ENCODE peak calls at places on chromosomes 5 and 9, in seven cellular contexts. K is IMR-90, W is mesendoderm, X is neuronal stem cell, B is H9, M is H1, H is mesenchymal stem cell. D is an unnamed sample.

GRCh38 chr5:103772248-103772647 is 209.7 kb upstream of the NUDT12 start:
- DNase-seq in H (no peak), X (no peak), B (no peak), M (no peak), K (no peak), W (no peak), D (no peak)

GRCh38 chr9:127033784-127034183 is 88.7 kb downstream of the ANGPTL2 start:
- DNase-seq in X (no peak), K (peak), W (no peak), H (no peak), M (no peak), B (no peak), D (no peak)

GRCh38 chr9:81844131-81844567 is 84.1 kb upstream of the SPATA31D4 start:
- DNase-seq in B (no peak), X (no peak), H (no peak), W (no peak), M (no peak), K (no peak), D (peak)

GRCh38 chr5:6087576-6087975 is 290.8 kb downstream of the MED10 start:
- DNase-seq in K (no peak), X (no peak), M (no peak), B (no peak), H (no peak), W (no peak), D (no peak)

GRCh38 chr9:88488166-88488565 is 46.8 kb upstream of the NXNL2 start:
- DNase-seq in W (no peak), M (no peak), X (no peak), K (no peak), B (no peak), H (no peak), D (no peak)

GRCh38 chr9:92790542-92791527 is 26.2 kb upstream of the BICD2 start:
- DNase-seq in K (peak), H (peak), X (peak), W (peak), M (no peak), B (peak), D (peak)

GRCh38 chr9:72445291-72446000 is 76.0 kb upstream of the TMC1 start:
- DNase-seq in M (no peak), K (peak), X (no peak), W (no peak), B (no peak), H (peak), D (peak)

GRCh38 chr9:21965401-21965951 is 28.7 kb downstream of the CDKN2A start:
- DNase-seq in H (peak), M (no peak), W (peak), B (peak), K (peak), X (peak), D (peak)

GRCh38 chr5:111942214-111942613 is 185.2 kb upstream of the NREP start:
- DNase-seq in M (no peak), W (no peak), B (no peak), K (no peak), H (no peak), X (no peak), D (no peak)

GRCh38 chr9:21443849-21444625 is 3.8 kb downstream of the IFNA1 start:
- DNase-seq in B (no peak), W (no peak), H (no peak), M (no peak), K (no peak), X (no peak), D (no peak)

GRCh38 chr5:153520952-153521351 is 30.5 kb downstream of the GRIA1 start:
- DNase-seq in B (no peak), W (peak), X (no peak), M (no peak), K (peak), H (peak), D (no peak)

DNA sequence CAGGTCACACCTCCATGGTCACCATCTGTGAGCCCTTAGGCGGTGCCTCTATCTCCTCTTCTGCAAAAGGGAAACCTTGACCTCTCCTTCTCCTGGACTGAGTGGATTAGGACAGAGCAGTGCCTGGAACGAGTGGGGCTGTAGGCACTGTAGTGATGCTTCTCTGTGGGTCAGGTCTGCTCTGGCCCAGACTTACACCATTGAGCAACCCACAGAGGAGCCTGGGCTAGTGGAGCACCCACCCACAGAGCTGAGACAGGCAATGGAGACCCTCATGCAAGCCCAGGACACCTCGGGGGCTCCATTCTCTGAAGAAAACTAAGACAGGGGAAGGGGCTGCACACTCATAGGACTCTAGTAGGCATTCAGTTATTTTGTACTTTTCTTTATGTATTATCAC is 400.6 kb downstream of the GADD45G start:
- DNase-seq in H (no peak), W (no peak), K (no peak), B (no peak), X (no peak), M (no peak), D (no peak)
- H2BK120ac ChIP-seq in H (no peak), W (no peak), K (no peak), B (no peak), X (no peak), M (no peak), D (no peak)

GRCh38 chr5:36839479-36839878 is 37.1 kb upstream of the NIPBL start:
- DNase-seq in X (no peak), H (no peak), B (no peak), K (no peak), W (no peak), M (no peak), D (peak)
- H3K4ac ChIP-seq in X (no peak), H (no peak), B (no peak), K (no peak), W (no peak), M (no peak), D (no peak)

GRCh38 chr9:77587036-77587435 is 61.1 kb downstream of the GNA14 start:
- DNase-seq in W (no peak), B (no peak), M (no peak), X (no peak), H (no peak), K (no peak), D (no peak)

GRCh38 chr9:77589046-77589795 is 58.9 kb downstream of the GNA14 start:
- DNase-seq in W (peak), B (no peak), M (no peak), K (no peak), X (no peak), H (no peak), D (peak)

GRCh38 chr9:77586591-77586990 is 61.5 kb downstream of the GNA14 start:
- DNase-seq in B (no peak), X (no peak), M (no peak), W (no peak), H (no peak), K (no peak), D (no peak)

GRCh38 chr9:77587851-77588250 is 60.3 kb downstream of the GNA14 start:
- DNase-seq in M (no peak), H (no peak), B (no peak), K (no peak), X (no peak), W (peak), D (no peak)

DNA sequence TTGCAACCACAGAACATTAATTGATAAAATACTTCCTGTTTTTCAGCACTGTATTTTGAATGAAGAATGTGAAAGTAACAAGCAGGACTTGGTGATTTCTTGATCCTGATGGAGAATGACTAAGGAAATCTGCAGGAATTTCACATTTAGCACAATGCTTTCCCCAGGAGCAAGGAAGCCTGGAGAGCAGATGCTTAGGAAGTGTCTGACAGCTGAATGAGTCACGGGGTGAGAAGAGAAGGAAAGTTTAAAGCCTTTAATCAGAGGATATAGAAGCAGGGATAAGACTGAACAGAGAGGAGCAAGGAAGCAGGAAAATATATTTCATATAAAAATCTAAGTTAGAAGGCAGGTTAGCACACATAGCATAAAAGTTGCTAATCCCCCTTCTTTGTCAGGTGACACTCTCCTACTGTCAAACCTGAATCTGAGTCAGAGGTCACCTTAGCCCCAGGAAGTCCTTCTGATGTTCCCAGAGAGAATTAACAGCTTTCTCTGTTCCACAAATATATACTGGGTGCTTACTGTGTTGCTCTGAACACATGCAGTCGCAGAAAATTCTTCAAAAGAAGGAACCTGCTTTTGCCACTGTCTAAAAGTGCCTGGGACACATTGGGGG is 59.7 kb downstream of the GNA14 start:
- DNase-seq in M (no peak), W (peak), K (peak), X (peak), B (no peak), H (peak), D (peak)
- H2BK120ac ChIP-seq in M (peak), W (peak), K (no peak), X (no peak), B (no peak), H (peak), D (no peak)

GRCh38 chr9:25260056-25260455 is 418.2 kb downstream of the TUSC1 start:
- DNase-seq in M (no peak), K (no peak), W (no peak), X (no peak), H (no peak), B (no peak), D (no peak)

GRCh38 chr9:25261445-25261844 is 416.8 kb downstream of the TUSC1 start:
- DNase-seq in X (no peak), H (no peak), M (no peak), W (peak), B (no peak), K (no peak), D (no peak)
- H3K4ac ChIP-seq in X (no peak), H (no peak), M (no peak), W (no peak), B (no peak), K (no peak), D (no peak)

GRCh38 chr5:134046801-134047707 is 42.3 kb upstream of the VDAC1 start:
- DNase-seq in H (no peak), B (peak), M (no peak), K (no peak), X (no peak), W (no peak), D (no peak)

GRCh38 chr5:134051305-134051704 is 46.5 kb upstream of the VDAC1 start:
- DNase-seq in H (no peak), W (no peak), B (no peak), M (no peak), K (no peak), X (no peak), D (peak)

GRCh38 chr5:134046330-134046729 is 41.6 kb upstream of the VDAC1 start:
- DNase-seq in B (no peak), X (no peak), H (no peak), M (no peak), W (no peak), K (no peak), D (no peak)

GRCh38 chr5:134053314-134053839 is 48.6 kb upstream of the VDAC1 start:
- DNase-seq in X (no peak), K (no peak), W (no peak), H (no peak), M (no peak), B (peak), D (no peak)

DNA sequence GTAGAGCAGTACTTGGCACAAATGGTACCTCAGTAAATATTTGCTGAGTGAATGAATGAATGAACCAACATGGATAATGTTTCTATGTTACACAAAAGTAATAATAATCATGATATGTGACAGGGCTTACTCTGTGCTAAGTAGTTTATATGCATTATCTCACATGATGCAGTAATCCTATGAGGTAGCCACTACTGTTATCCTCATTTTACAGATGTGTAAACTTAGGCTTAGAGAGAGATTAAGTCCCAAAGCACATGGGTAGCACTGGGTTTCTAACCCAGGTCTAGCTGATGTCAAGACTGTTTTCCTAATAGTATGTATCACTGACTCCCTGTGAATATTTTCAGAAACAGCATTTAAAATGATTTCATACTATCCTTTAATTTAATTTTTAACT is 44.1 kb upstream of the VDAC1 start:
- DNase-seq in K (no peak), B (no peak), W (no peak), H (no peak), M (no peak), X (no peak), D (no peak)
- H2BK120ac ChIP-seq in K (no peak), B (no peak), W (no peak), H (no peak), M (no peak), X (no peak), D (no peak)

DNA sequence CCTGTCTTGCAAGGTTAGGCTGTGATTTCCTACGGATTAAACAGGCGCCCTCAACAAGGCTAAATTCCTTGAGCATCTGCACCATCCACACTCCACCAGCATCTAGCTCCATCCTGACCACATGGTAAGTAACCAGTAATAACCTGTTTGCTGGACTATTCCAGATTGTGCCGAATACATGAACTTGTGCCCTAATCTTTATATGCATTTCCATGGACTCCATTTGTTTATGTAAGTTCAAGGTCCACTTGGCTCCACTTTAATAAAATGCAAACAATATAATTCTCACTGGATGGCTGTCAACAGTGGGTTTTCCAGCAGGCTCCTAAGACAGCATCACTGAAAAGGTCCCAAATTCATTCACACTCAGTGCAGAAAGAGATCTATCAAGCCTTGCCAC is 88.8 kb downstream of the GLIS3 start:
- DNase-seq in W (no peak), K (no peak), X (no peak), M (no peak), B (no peak), H (no peak), D (no peak)
- H3K4ac ChIP-seq in W (no peak), K (no peak), X (no peak), M (no peak), B (no peak), H (no peak), D (no peak)

GRCh38 chr9:130542457-130543228 is 36.7 kb upstream of the FUBP3 start:
- DNase-seq in H (no peak), X (no peak), M (no peak), K (no peak), W (no peak), B (no peak), D (no peak)

GRCh38 chr9:130539473-130540223 is 39.7 kb upstream of the FUBP3 start:
- DNase-seq in K (peak), X (no peak), M (no peak), W (no peak), B (no peak), H (no peak), D (peak)

GRCh38 chr9:130544364-130544763 is 35.0 kb upstream of the FUBP3 start:
- DNase-seq in X (no peak), W (no peak), H (no peak), K (no peak), M (no peak), B (no peak), D (no peak)

GRCh38 chr9:130542038-130542437 is 37.3 kb upstream of the FUBP3 start:
- DNase-seq in B (no peak), X (no peak), H (no peak), M (no peak), K (no peak), W (no peak), D (no peak)

DNA sequence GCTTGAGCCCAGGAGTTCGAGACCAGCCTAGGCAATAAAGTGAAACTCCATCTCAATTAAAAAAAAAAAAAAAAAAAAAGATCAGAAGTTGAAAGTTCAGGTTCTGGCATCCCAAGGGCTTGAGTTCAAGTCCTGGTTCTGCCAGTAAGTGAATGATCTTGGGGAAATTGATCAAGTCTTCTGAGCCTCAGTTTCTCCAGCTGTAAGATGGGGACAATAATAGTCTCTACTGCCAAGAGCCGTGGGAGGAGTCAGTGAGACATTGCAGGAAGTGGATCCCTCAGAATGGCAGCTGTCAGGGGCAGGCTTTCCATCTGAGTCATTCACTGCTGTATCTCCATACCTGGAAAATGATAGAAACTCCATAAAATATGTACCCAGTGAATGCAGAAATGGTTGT is 37.8 kb upstream of the FUBP3 start:
- DNase-seq in K (no peak), X (no peak), H (no peak), B (no peak), M (no peak), W (no peak), D (no peak)
- H2BK120ac ChIP-seq in K (no peak), X (no peak), H (no peak), B (no peak), M (no peak), W (no peak), D (no peak)

GRCh38 chr5:52132053-52132452 is 655.7 kb upstream of the ITGA1 start:
- DNase-seq in H (no peak), M (no peak), W (no peak), X (no peak), K (no peak), B (no peak), D (no peak)
- H3K4ac ChIP-seq in H (no peak), M (no peak), W (no peak), X (no peak), K (no peak), B (no peak), D (no peak)

D was measured in trophoblast cell.